ENCODE peak calls at places on chromosome 3, in nine cellular contexts. I, Q, D, C, K, Z, U, E and R are unnamed samples.

GRCh38 chr3:30924763-30925162 is 30.3 kb upstream of the GADL1 start:
- DNase-seq in E (peak; percentile 76), U (peak; percentile 68), I (no peak), C (no peak), K (no peak), Q (no peak), Z (no peak), D (no peak), R (no peak)

GRCh38 chr3:133532951-133533350 is 40.5 kb upstream of the CDV3 start:
- DNase-seq in Q (no peak), U (peak; percentile 18), K (no peak), I (no peak), E (peak; percentile 11), C (no peak), Z (no peak), D (no peak), R (no peak)

GRCh38 chr3:24237971-24238767 is 256.5 kb downstream of the THRB start:
- DNase-seq in K (no peak), I (peak; percentile 62), Z (no peak), C (peak; percentile 55), Q (peak; percentile 75), E (peak; percentile 92), U (peak; percentile 98), D (no peak), R (no peak)

GRCh38 chr3:183924956-183925355 is 40.3 kb upstream of the PARL start:
- DNase-seq in U (peak; percentile 88), C (no peak), Q (no peak), D (no peak), K (no peak), I (no peak), E (peak; percentile 54), Z (no peak), R (no peak)

GRCh38 chr3:142447308-142447851 is 457 bp downstream of the XRN1 start:
- DNase-seq in C (peak; percentile 40), Z (no peak), E (peak; percentile 61), Q (peak; percentile 78), I (no peak), U (peak; percentile 53), D (no peak), K (peak; percentile 34), R (no peak)

GRCh38 chr3:176430244-176430893 is 766.9 kb downstream of the TBL1XR1 start:
- DNase-seq in Z (no peak), E (peak; percentile 59), Q (peak; percentile 47), U (peak; percentile 59), C (peak; percentile 4), D (peak; percentile 25), I (peak; percentile 84), K (no peak), R (no peak)

GRCh38 chr3:50237133-50237651 is 1.2 kb downstream of the GNAI2 start:
- DNase-seq in I (no peak), C (no peak), Q (peak; percentile 28), K (peak; percentile 34), U (peak; percentile 45), Z (peak; percentile 54), D (no peak), E (peak; percentile 57), R (no peak)

GRCh38 chr3:151468284-151468917 is 7.5 kb upstream of the IGSF10 start:
- DNase-seq in D (peak; percentile 34), I (peak; percentile 60), E (peak; percentile 81), C (no peak), Z (no peak), Q (peak; percentile 67), K (no peak), U (peak; percentile 59), R (no peak)

GRCh38 chr3:127710473-127710941 is 37.8 kb downstream of the ABTB1 start:
- DNase-seq in E (peak; percentile 18), I (no peak), Q (no peak), Z (no peak), K (no peak), D (no peak), U (no peak), C (no peak), R (no peak)

GRCh38 chr3:69723389-69723788 is 15.9 kb upstream of the MITF start:
- DNase-seq in I (no peak), D (no peak), U (no peak), C (no peak), Z (no peak), K (no peak), Q (peak; percentile 42), E (no peak), R (no peak)

GRCh38 chr3:142647856-142648255 is 51.7 kb downstream of the PLS1 start:
- DNase-seq in K (no peak), U (no peak), I (no peak), Q (no peak), D (no peak), Z (no peak), C (no peak), E (peak; percentile 16), R (no peak)

GRCh38 chr3:16668776-16669545 is 63.7 kb upstream of the DAZL start:
- DNase-seq in E (no peak), U (no peak), I (no peak), K (no peak), C (no peak), Z (no peak), D (no peak), Q (no peak), R (no peak)

GRCh38 chr3:170346481-170347125 is 10.9 kb upstream of the SKIL start:
- DNase-seq in K (no peak), Q (no peak), D (no peak), I (no peak), U (no peak), E (no peak), C (no peak), Z (no peak), R (no peak)

GRCh38 chr3:72329354-72329753 is 518.9 kb downstream of the SHQ1 start:
- DNase-seq in K (no peak), C (peak; percentile 71), I (no peak), Q (no peak), D (peak; percentile 38), U (no peak), Z (no peak), E (no peak), R (no peak)

GRCh38 chr3:27532931-27533607 is 48.9 kb upstream of the SLC4A7 start:
- DNase-seq in U (peak; percentile 32), Z (no peak), Q (no peak), D (no peak), K (no peak), I (no peak), C (no peak), E (peak; percentile 45), R (no peak)

GRCh38 chr3:160668454-160668853 is 8.5 kb upstream of the ARL14 start:
- DNase-seq in Z (no peak), C (no peak), K (no peak), U (no peak), E (no peak), I (no peak), Q (no peak), D (no peak), R (no peak)

GRCh38 chr3:147758786-147759185 is 349.6 kb downstream of the ZIC1 start:
- DNase-seq in Z (no peak), D (no peak), K (no peak), Q (no peak), U (no peak), E (peak; percentile 65), I (no peak), C (no peak), R (no peak)

GRCh38 chr3:125052671-125053303 is 3.0 kb downstream of the HEG1 start:
- DNase-seq in E (peak; percentile 90), C (no peak), U (peak; percentile 86), D (no peak), I (peak; percentile 5), Z (peak; percentile 18), K (no peak), Q (no peak), R (no peak)